ENCODE peak calls at places on chromosomes 3 and 15, in eight cellular contexts. H, U, E, K, Z, C, O and M are unnamed samples.

GRCh38 chr3:73319179-73319769 is 257.8 kb downstream of the EBLN2 start:
- DNase-seq in H (no peak), U (no peak), E (no peak), K (no peak), Z (no peak), C (no peak), O (no peak), M (no peak)

GRCh38 chr3:137205394-137206060 is 247.7 kb downstream of the IL20RB start:
- DNase-seq in H (no peak), U (no peak), E (no peak), K (no peak), Z (no peak), C (no peak), O (no peak), M (no peak)

GRCh38 chr3:112761062-112761638 is 85.5 kb downstream of the CD200R1L start:
- DNase-seq in H (peak; percentile 52), U (no peak), E (no peak), K (no peak), Z (no peak), C (peak; percentile 31), O (no peak), M (no peak)

GRCh38 chr3:141191097-141191749 is 40.4 kb upstream of the PXYLP1 start:
- DNase-seq in H (no peak), U (peak; percentile 12), E (no peak), K (no peak), Z (no peak), C (peak; percentile 4), O (no peak), M (no peak)

GRCh38 chr3:187125319-187126031 is 13.8 kb downstream of the RPL39L start:
- DNase-seq in H (no peak), U (no peak), E (no peak), K (no peak), Z (no peak), C (no peak), O (no peak), M (no peak)

GRCh38 chr3:41159581-41160189 is 39.6 kb upstream of the CTNNB1 start:
- DNase-seq in H (no peak), U (peak; percentile 37), E (no peak), K (no peak), Z (no peak), C (no peak), O (no peak), M (no peak)

GRCh38 chr3:9455596-9455995 is 58.2 kb downstream of the SETD5 start:
- DNase-seq in H (no peak), U (no peak), E (no peak), K (no peak), Z (no peak), C (no peak), O (no peak), M (no peak)

GRCh38 chr3:186789554-186790260 is 6.3 kb downstream of the EIF4A2 start:
- DNase-seq in H (no peak), U (peak; percentile 35), E (no peak), K (no peak), Z (no peak), C (peak; percentile 13), O (no peak), M (no peak)

GRCh38 chr3:22585504-22585903 is 617.6 kb upstream of the UBE2E2 start:
- DNase-seq in H (no peak), U (no peak), E (no peak), K (peak; percentile 45), Z (no peak), C (peak; percentile 38), O (no peak), M (no peak)

GRCh38 chr15:32669870-32670623 is 28.5 kb downstream of the SCG5 start:
- DNase-seq in H (peak; percentile 85), U (no peak), E (peak; percentile 37), K (no peak), Z (peak; percentile 87), C (peak; percentile 65), O (no peak), M (no peak)

GRCh38 chr3:183636221-183637105 is 1.0 kb downstream of the KLHL24 start:
- DNase-seq in H (peak; percentile 95), U (peak; percentile 98), E (peak; percentile 93), K (peak; percentile 90), Z (peak; percentile 96), C (peak; percentile 96), O (peak; percentile 95), M (peak; percentile 97)

GRCh38 chr3:13420817-13421755 is 964 bp upstream of the NUP210 start:
- DNase-seq in H (no peak), U (no peak), E (no peak), K (no peak), Z (no peak), C (no peak), O (peak; percentile 82), M (peak; percentile 24)

GRCh38 chr3:135157045-135157444 is 362.0 kb downstream of the EPHB1 start:
- DNase-seq in H (no peak), U (no peak), E (no peak), K (no peak), Z (no peak), C (no peak), O (no peak), M (no peak)

GRCh38 chr3:53375019-53375418 is 27.7 kb upstream of the DCP1A start:
- DNase-seq in H (peak; percentile 56), U (peak; percentile 33), E (peak; percentile 60), K (peak; percentile 46), Z (peak; percentile 36), C (peak; percentile 77), O (peak; percentile 65), M (peak; percentile 73)

GRCh38 chr3:46660543-46661523 is 32.6 kb downstream of the ALS2CL start:
- DNase-seq in H (no peak), U (no peak), E (no peak), K (no peak), Z (no peak), C (no peak), O (no peak), M (peak; percentile 9)

GRCh38 chr3:124529826-124530571 is 200.3 kb upstream of the UMPS start:
- DNase-seq in H (no peak), U (peak; percentile 61), E (peak; percentile 9), K (no peak), Z (peak; percentile 46), C (no peak), O (no peak), M (no peak)

GRCh38 chr15:61216519-61216918 is 12.6 kb downstream of the RORA start:
- DNase-seq in H (no peak), U (no peak), E (no peak), K (no peak), Z (no peak), C (no peak), O (no peak), M (no peak)